ENCODE peak calls at places on chromosomes 7 and 10, in seven cellular contexts. C, I, S, P, F, L and Y are unnamed samples.

GRCh38 chr7:47647213-47647985 is 65.5 kb upstream of the TNS3 start:
- DNase-seq in I (no peak), S (no peak), L (no peak), P (no peak), F (no peak), C (no peak), Y (no peak)

GRCh38 chr7:130207033-130207432 is 627 bp upstream of the SSMEM1 start:
- DNase-seq in L (no peak), F (no peak), P (no peak), S (no peak), C (no peak), I (no peak), Y (no peak)

GRCh38 chr10:51524041-51524440 is 175.4 kb downstream of the CSTF2T start:
- DNase-seq in F (no peak), L (no peak), P (no peak), S (no peak), C (peak), I (no peak), Y (no peak)

GRCh38 chr7:29444267-29444666 is 119.4 kb upstream of the PRR15 start:
- DNase-seq in F (no peak), P (no peak), S (no peak), L (no peak), I (no peak), C (no peak), Y (no peak)

GRCh38 chr10:15781381-15781960 is 61.7 kb upstream of the ITGA8 start:
- DNase-seq in S (no peak), F (no peak), P (no peak), L (no peak), I (no peak), C (no peak), Y (no peak)

GRCh38 chr10:128879441-128880175 is 587.4 kb upstream of the MGMT start:
- DNase-seq in I (no peak), S (no peak), L (no peak), P (no peak), C (no peak), F (peak), Y (no peak)

GRCh38 chr10:92590623-92591549 is 2.0 kb upstream of the KIF11 start:
- DNase-seq in L (no peak), F (peak), S (no peak), C (peak), I (peak), P (peak), Y (no peak)

GRCh38 chr7:7581531-7582179 is 15.0 kb downstream of the MIOS start:
- DNase-seq in F (no peak), S (no peak), I (no peak), L (no peak), C (no peak), P (no peak), Y (no peak)

GRCh38 chr7:44139311-44140010 is 1.7 kb downstream of the MYL7 start:
- DNase-seq in F (no peak), C (no peak), L (no peak), S (no peak), I (peak), P (no peak), Y (no peak)

GRCh38 chr10:7444576-7445226 is 33.9 kb upstream of the SFMBT2 start:
- DNase-seq in L (no peak), F (peak), S (no peak), P (no peak), C (no peak), I (no peak), Y (no peak)

GRCh38 chr10:126736737-126737136 is 66.2 kb upstream of the C10orf90 start:
- DNase-seq in P (no peak), F (no peak), C (no peak), I (no peak), L (no peak), S (no peak), Y (no peak)

GRCh38 chr7:28106316-28106957 is 74.2 kb downstream of the JAZF1 start:
- DNase-seq in L (no peak), I (no peak), C (peak), F (no peak), P (no peak), S (no peak), Y (no peak)

DNA sequence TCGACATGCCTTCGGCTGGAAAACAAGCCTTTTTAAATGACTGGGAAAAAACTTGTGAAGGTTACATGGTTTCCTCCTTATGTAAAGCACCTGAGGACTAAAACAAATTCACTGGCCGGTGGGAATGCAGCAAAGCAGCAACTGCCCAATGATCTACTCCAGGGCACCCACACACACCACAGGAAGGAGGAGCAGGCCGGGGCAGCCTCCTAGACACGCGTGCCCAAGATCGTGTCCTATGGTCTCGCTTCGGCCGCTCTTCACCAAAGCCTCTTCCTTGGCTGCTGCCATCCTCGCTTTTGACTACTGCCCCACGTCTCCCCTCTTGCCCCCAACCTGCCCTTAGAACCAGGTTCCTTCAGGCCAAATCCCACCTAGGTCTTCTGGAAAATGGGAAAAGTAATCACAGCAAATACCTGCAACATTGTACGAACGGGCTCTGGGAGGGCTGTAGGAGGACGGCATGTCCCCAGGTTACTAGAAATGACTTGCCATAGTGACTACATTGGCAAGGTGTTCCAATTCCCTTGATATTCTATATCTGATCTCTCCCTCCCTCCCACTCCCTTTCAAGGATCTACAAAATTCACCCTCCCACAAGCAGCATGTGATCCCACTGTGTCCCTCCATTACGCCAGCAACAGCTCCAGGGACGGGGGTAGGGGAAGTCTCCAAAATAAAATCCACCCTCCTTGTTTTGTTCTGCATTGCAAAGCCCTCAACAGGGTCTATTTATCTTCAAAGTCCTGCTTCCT is 84.9 kb downstream of the RNF216 start:
- DNase-seq in C (no peak), L (no peak), I (no peak), S (no peak), F (no peak), P (no peak), Y (no peak)
- H3K4me3 ChIP-seq in C (no peak), L (no peak), I (no peak), S (no peak), F (no peak), P (no peak), Y (no peak)

DNA sequence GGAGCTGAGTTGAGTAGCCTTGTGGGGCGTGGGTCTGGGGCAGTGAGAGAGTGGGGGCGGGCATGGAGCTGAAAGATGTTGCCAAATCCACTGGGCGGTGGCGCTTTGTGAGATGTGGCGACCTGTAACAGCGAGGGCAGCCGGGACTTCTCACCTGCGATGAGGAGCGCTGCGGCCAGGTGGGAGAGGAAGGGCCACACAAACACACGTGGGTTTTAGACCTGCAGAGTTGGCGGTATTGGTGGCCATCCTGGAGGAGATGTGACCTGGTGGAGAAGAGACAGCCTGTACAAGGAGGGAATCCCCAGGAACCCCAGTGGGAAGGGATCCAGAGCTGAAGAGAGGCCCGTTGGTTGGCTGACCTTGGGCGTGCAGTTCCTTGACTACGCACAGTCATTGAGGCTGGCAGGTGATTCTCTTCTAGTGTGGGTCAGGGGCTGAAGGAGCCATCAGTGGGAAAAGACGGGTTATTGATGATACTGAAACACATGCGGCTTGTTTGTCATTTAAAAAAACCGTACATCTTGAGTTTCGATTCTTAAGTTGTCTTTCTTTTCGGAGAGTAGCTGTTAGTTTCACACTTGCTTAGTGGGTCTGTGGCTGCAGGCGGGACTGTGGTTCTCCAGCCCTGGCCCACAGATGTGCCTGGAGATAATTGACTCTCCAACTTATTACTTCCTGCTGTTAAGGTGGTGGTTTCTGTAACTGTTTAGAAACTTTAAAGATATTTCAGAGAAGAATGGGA is 2.4 kb downstream of the CHST12 start:
- DNase-seq in S (no peak), P (no peak), I (no peak), F (no peak), L (no peak), C (no peak), Y (no peak)
- H3K4me3 ChIP-seq in S (no peak), P (no peak), I (peak), F (no peak), L (no peak), C (no peak), Y (no peak)

DNA sequence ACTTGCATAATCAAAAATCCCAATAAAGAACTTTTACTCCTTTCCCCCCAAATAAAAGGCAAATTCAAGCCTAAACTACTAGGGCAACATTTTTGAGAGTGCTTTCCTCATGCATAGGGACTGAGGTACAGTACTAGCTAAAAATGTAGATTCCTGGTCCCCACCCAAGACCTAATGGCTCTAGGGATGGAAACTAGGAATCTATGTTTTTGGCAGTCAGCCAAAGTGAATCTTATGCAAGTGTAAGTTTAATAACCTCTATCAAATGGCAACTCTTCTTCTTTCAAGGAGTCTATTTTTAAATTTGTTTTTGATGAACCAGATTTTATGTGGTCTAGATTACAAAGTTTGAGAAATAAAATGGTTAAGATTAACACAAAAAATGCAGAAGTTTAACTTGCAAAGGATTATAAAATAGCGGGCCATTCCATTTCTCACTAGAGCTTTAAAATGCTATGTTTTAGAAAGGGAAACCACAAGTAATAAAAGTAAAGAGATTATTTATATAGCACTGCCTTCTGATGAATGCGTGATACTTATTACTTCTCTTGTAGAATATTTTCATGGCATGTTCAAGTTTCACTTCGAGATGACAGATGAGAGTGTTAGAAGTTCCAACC is 70.4 kb upstream of the MDFIC start:
- DNase-seq in C (peak), I (no peak), F (no peak), S (no peak), P (no peak), L (no peak), Y (peak)
- H3K4me3 ChIP-seq in C (no peak), I (no peak), F (no peak), S (no peak), P (no peak), L (no peak), Y (peak)

GRCh38 chr7:145216876-145217275 is 381.0 kb upstream of the TPK1 start:
- DNase-seq in C (no peak), I (no peak), S (no peak), L (no peak), P (no peak), F (no peak), Y (no peak)
- H3K4me3 ChIP-seq in C (no peak), I (no peak), S (no peak), L (no peak), P (no peak), F (no peak), Y (no peak)

GRCh38 chr7:128889121-128889520 is 21.4 kb downstream of the KCP start:
- DNase-seq in P (no peak), L (no peak), S (no peak), I (peak), C (peak), F (no peak), Y (no peak)

GRCh38 chr7:128888756-128889095 is 21.8 kb downstream of the KCP start:
- DNase-seq in I (peak), S (no peak), P (no peak), C (no peak), L (no peak), F (no peak), Y (no peak)

GRCh38 chr7:128891110-128891941 is 19.2 kb downstream of the KCP start:
- DNase-seq in C (no peak), L (no peak), S (no peak), I (peak), P (no peak), F (no peak), Y (no peak)

GRCh38 chr7:128891942-128892269 is 18.6 kb downstream of the KCP start:
- DNase-seq in F (no peak), S (no peak), L (no peak), I (peak), P (no peak), C (no peak), Y (no peak)

GRCh38 chr7:128890306-128891109 is 20.0 kb downstream of the KCP start:
- DNase-seq in S (no peak), L (no peak), C (no peak), I (peak), P (no peak), F (no peak), Y (no peak)
- H3K4me3 ChIP-seq in S (no peak), L (no peak), C (no peak), I (peak), P (peak), F (peak), Y (no peak)

GRCh38 chr10:22476601-22477364 is 131.5 kb downstream of the SPAG6 start:
- DNase-seq in L (no peak), F (no peak), I (no peak), P (no peak), C (no peak), S (no peak), Y (no peak)
- H3K4me3 ChIP-seq in L (peak), F (peak), I (peak), P (peak), C (no peak), S (no peak), Y (no peak)

GRCh38 chr10:26557641-26558014 is 119.5 kb downstream of the APBB1IP start:
- DNase-seq in I (no peak), S (no peak), F (no peak), C (peak), L (no peak), P (no peak), Y (no peak)
- H3K4me3 ChIP-seq in I (no peak), S (no peak), F (no peak), C (no peak), L (no peak), P (no peak), Y (no peak)

DNA sequence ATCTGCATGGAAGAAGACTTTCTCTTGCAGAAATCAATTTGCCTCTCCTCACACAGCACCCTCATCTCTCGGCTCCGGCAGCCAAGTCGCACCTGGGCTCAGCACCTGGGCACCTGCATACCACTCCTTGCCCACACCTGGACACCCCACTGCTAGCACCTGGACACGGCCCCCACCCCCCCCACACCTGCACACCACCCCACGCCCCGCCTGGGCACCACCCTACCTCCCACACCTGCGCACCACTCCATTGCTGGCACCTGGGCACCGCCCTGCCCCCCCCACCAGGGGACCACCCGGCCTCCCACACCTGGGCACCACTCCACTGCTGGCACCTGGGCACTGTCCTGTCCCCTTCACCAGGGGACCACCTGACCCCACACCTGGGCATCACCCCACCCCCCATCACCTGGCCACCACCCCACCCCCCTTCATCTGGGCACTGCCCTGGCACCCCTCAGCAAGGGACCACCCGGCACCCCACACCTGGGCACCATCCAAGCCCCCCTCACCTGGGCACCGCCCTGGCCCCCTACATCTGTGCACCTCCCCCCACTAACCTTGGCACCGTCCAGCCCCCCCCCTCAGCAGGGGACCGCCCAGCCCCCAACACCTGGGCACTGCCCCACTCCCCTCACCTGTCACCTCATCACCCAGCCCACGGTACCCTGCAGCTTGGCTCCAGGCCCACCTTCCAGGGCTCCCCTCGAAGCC is 33.8 kb upstream of the RNF32 start:
- DNase-seq in S (no peak), P (no peak), I (no peak), L (no peak), C (no peak), F (no peak), Y (no peak)
- H3K4me3 ChIP-seq in S (no peak), P (peak), I (peak), L (peak), C (no peak), F (no peak), Y (no peak)

GRCh38 chr7:140317999-140318398 is 80.3 kb downstream of the SLC37A3 start:
- DNase-seq in L (no peak), C (no peak), S (no peak), F (no peak), P (no peak), I (no peak), Y (no peak)

GRCh38 chr7:140316165-140316661 is 82.1 kb downstream of the SLC37A3 start:
- DNase-seq in C (peak), L (peak), P (peak), F (peak), S (peak), I (peak), Y (no peak)

GRCh38 chr7:140314571-140315480 is 83.5 kb downstream of the SLC37A3 start:
- DNase-seq in I (no peak), S (no peak), F (no peak), P (no peak), L (no peak), C (no peak), Y (no peak)

GRCh38 chr7:140317597-140317996 is 80.7 kb downstream of the SLC37A3 start:
- DNase-seq in L (no peak), P (no peak), I (no peak), C (no peak), S (no peak), F (no peak), Y (no peak)

DNA sequence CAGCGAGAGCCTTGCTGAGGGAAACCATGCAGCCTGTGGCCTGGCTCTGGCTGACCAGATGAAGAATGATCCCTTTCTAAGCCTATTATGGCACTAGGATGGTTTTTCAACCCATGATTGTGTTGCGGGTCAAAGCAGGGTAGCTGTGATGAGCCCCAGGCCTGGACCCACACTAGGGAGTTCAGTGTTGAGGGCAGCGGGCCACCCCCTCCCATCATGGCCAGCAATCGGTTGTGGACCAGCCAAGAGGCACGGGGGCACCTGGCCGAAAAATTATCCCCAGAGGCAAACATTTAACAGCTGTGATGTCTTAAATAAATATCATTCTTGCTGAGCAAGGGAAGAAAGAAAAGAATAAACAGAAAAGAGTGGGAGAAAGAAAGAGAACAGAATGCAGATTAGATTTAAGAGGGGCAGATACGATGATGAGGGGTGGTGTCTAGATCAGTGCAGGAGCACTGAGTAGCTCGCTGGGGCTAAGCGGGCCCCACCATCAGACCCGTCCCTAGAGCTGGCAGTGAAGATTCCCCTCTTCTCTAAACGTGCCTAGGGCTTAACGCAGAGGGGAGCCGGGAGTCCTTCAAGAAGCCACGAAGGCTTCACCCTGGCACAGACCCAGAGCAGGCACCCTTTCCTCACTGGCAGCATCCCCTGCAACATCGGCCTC is 82.7 kb downstream of the SLC37A3 start:
- DNase-seq in C (no peak), F (no peak), P (no peak), S (no peak), L (no peak), I (no peak), Y (no peak)
- H3K4me3 ChIP-seq in C (peak), F (peak), P (peak), S (no peak), L (no peak), I (peak), Y (no peak)